ENCODE peak calls at places on chromosomes 5 and 9, in ten cellular contexts. V, O, Y, Q, X, H, M, K, P and T are unnamed samples.

GRCh38 chr5:53613036-53613435 is 52.6 kb downstream of the NDUFS4 start:
- DNase-seq in X (no peak), M (no peak), Y (no peak), O (no peak), V (no peak), K (no peak), Q (no peak), H (no peak), P (no peak), T (no peak)

GRCh38 chr9:105278751-105279150 is 34.3 kb downstream of the SLC44A1 start:
- DNase-seq in V (no peak), O (no peak), Y (peak), M (no peak), P (no peak), Q (no peak), H (peak), X (no peak), K (no peak), T (no peak)

GRCh38 chr9:133333566-133333965 is 2.4 kb downstream of the SURF6 start:
- DNase-seq in M (peak), H (no peak), Q (no peak), K (no peak), V (no peak), O (no peak), Y (no peak), X (no peak), P (peak), T (no peak)

GRCh38 chr5:163565931-163566608 is 60.7 kb downstream of the MAT2B start:
- DNase-seq in Y (no peak), V (no peak), M (peak), P (peak), Q (peak), K (no peak), H (peak), O (peak), X (no peak), T (no peak)

GRCh38 chr5:143456952-143457547 is 53.6 kb upstream of the NR3C1 start:
- DNase-seq in V (no peak), H (peak), X (no peak), K (peak), M (no peak), Q (no peak), Y (peak), P (no peak), O (no peak), T (no peak)

GRCh38 chr5:35213608-35214007 is 16.7 kb downstream of the PRLR start:
- DNase-seq in M (peak), V (no peak), P (no peak), H (no peak), X (no peak), K (no peak), Q (no peak), O (no peak), Y (peak), T (no peak)

GRCh38 chr9:98742325-98743280 is 33.9 kb upstream of the GABBR2 start:
- DNase-seq in X (peak), V (no peak), Y (peak), Q (no peak), H (peak), M (no peak), K (no peak), P (no peak), O (no peak), T (no peak)

GRCh38 chr5:36734422-36734821 is 128.0 kb downstream of the SLC1A3 start:
- DNase-seq in O (no peak), Q (peak), M (peak), K (no peak), H (peak), X (no peak), Y (peak), P (no peak), V (no peak), T (no peak)

GRCh38 chr9:114156658-114157421 is 1.5 kb downstream of the COL27A1 start:
- DNase-seq in K (peak), X (peak), O (peak), M (no peak), P (no peak), Y (peak), H (peak), V (no peak), Q (no peak), T (no peak)

GRCh38 chr5:161002571-161003074 is 150.6 kb upstream of the ATP10B start:
- DNase-seq in H (no peak), K (no peak), O (no peak), M (no peak), P (no peak), V (no peak), X (no peak), Y (no peak), Q (no peak), T (no peak)

GRCh38 chr5:88792144-88792840 is 90.7 kb downstream of the MEF2C start:
- DNase-seq in M (no peak), X (peak), O (no peak), V (no peak), H (no peak), Y (peak), Q (no peak), K (no peak), P (no peak), T (no peak)

GRCh38 chr9:71303351-71303750 is 181.9 kb upstream of the TRPM3 start:
- DNase-seq in H (no peak), P (no peak), Y (peak), O (no peak), Q (no peak), V (no peak), X (peak), K (no peak), M (no peak), T (no peak)

GRCh38 chr9:90821697-90822096 is 20.1 kb downstream of the SYK start:
- DNase-seq in V (no peak), M (no peak), K (no peak), H (peak), X (no peak), P (no peak), Y (no peak), Q (no peak), O (no peak), T (no peak)

GRCh38 chr9:96299823-96300222 is 2.2 kb downstream of the HSD17B3 start:
- DNase-seq in V (no peak), Q (no peak), H (peak), O (no peak), X (no peak), P (no peak), Y (peak), K (no peak), M (no peak), T (no peak)

GRCh38 chr5:163964650-163965049 is 459.2 kb downstream of the MAT2B start:
- DNase-seq in H (no peak), P (no peak), V (no peak), M (no peak), Y (no peak), K (no peak), Q (no peak), O (no peak), X (no peak), T (no peak)

GRCh38 chr5:146510528-146510927 is 5.5 kb downstream of the GPR151 start:
- DNase-seq in M (no peak), O (no peak), H (no peak), V (no peak), Y (peak), X (peak), P (no peak), K (no peak), Q (no peak), T (no peak)

GRCh38 chr5:21143686-21144085 is 1155.7 kb upstream of the CDH18 start:
- DNase-seq in P (no peak), K (no peak), Q (no peak), H (no peak), M (no peak), V (no peak), O (no peak), Y (no peak), X (no peak), T (no peak)

GRCh38 chr5:76679231-76679630 is 36.7 kb upstream of the F2R start:
- DNase-seq in H (no peak), X (no peak), Y (peak), P (no peak), K (no peak), V (no peak), O (no peak), Q (no peak), M (no peak), T (no peak)

GRCh38 chr9:30978000-30978399 is 1406.4 kb upstream of the ACO1 start:
- DNase-seq in Y (no peak), P (no peak), Q (no peak), M (no peak), H (no peak), O (no peak), V (no peak), K (no peak), X (no peak), T (no peak)

GRCh38 chr9:124853605-124854143 is 414 bp downstream of the WDR38 start:
- DNase-seq in Q (no peak), O (no peak), H (no peak), X (no peak), P (no peak), Y (no peak), M (no peak), K (no peak), V (no peak), T (no peak)

GRCh38 chr5:56259002-56259511 is 25.9 kb upstream of the ANKRD55 start:
- DNase-seq in P (no peak), X (peak), Q (no peak), V (no peak), H (peak), M (no peak), O (no peak), K (no peak), Y (peak), T (no peak)

GRCh38 chr5:11524188-11524587 is 380.1 kb downstream of the CTNND2 start:
- DNase-seq in P (no peak), X (no peak), M (peak), H (no peak), V (no peak), Q (no peak), K (no peak), Y (no peak), O (no peak), T (no peak)

GRCh38 chr5:147180751-147181150 is 54.1 kb upstream of the STK32A start:
- DNase-seq in V (no peak), X (no peak), Q (no peak), M (no peak), K (no peak), H (no peak), Y (no peak), P (no peak), O (no peak), T (no peak)

GRCh38 chr5:143213851-143214363 is 189.6 kb downstream of the NR3C1 start:
- DNase-seq in M (no peak), O (no peak), Y (no peak), V (no peak), K (no peak), P (no peak), H (no peak), X (no peak), Q (no peak), T (peak)

GRCh38 chr5:129096382-129096991 is 1.9 kb downstream of the ISOC1 start:
- DNase-seq in Y (no peak), K (no peak), P (no peak), O (no peak), H (no peak), V (no peak), M (no peak), X (no peak), Q (no peak), T (no peak)

GRCh38 chr5:129098488-129099183 is 4.1 kb downstream of the ISOC1 start:
- DNase-seq in V (no peak), O (no peak), K (no peak), H (no peak), P (no peak), Q (no peak), X (no peak), M (no peak), Y (no peak), T (no peak)

GRCh38 chr5:129094087-129094923 is at the start of gene ISOC1:
- DNase-seq in M (peak), O (peak), K (peak), V (peak), P (peak), Q (peak), Y (peak), X (peak), H (peak), T (peak)

GRCh38 chr5:129097498-129098296 is 3.1 kb downstream of the ISOC1 start:
- DNase-seq in Q (no peak), V (no peak), Y (no peak), M (no peak), X (no peak), O (no peak), P (peak), K (no peak), H (no peak), T (no peak)

GRCh38 chr5:129094924-129095797 is 612 bp downstream of the ISOC1 start:
- DNase-seq in H (peak), V (peak), O (peak), X (no peak), Y (peak), M (peak), K (peak), Q (peak), P (peak), T (peak)
- TF ChIP-seq CTCF in H (no peak), V (no peak), O (peak), X (no peak), Y (no peak), M (no peak), K (no peak), Q (no peak), P (no peak), T (no peak)

GRCh38 chr9:27888661-27889295 is 315.5 kb upstream of the C9orf72 start:
- DNase-seq in H (peak), K (no peak), Y (peak), X (no peak), O (peak), M (peak), P (no peak), Q (peak), V (no peak), T (peak)
- TF ChIP-seq CTCF in H (peak), K (peak), Y (peak), X (peak), O (peak), M (peak), P (peak), Q (peak), V (peak), T (peak)

GRCh38 chr5:92676839-92677197 is 904.2 kb downstream of the NR2F1-AS1 start:
- DNase-seq in Q (no peak), M (no peak), K (no peak), H (no peak), V (no peak), O (no peak), P (no peak), X (no peak), Y (no peak), T (no peak)

GRCh38 chr5:92674322-92674721 is 906.7 kb downstream of the NR2F1-AS1 start:
- DNase-seq in M (no peak), O (no peak), X (no peak), K (no peak), Y (no peak), H (no peak), Q (no peak), V (no peak), P (no peak), T (no peak)

GRCh38 chr5:92676120-92676838 is 904.7 kb downstream of the NR2F1-AS1 start:
- DNase-seq in V (no peak), X (no peak), K (no peak), M (no peak), Y (no peak), P (no peak), H (no peak), Q (no peak), O (no peak), T (no peak)

GRCh38 chr5:92678576-92679105 is 902.4 kb downstream of the NR2F1-AS1 start:
- DNase-seq in M (no peak), X (no peak), Q (peak), H (no peak), O (no peak), K (no peak), V (no peak), Y (peak), P (no peak), T (no peak)
- TF ChIP-seq CTCF in M (no peak), X (peak), Q (no peak), H (no peak), O (no peak), K (peak), V (no peak), Y (peak), P (no peak), T (no peak)

DNA sequence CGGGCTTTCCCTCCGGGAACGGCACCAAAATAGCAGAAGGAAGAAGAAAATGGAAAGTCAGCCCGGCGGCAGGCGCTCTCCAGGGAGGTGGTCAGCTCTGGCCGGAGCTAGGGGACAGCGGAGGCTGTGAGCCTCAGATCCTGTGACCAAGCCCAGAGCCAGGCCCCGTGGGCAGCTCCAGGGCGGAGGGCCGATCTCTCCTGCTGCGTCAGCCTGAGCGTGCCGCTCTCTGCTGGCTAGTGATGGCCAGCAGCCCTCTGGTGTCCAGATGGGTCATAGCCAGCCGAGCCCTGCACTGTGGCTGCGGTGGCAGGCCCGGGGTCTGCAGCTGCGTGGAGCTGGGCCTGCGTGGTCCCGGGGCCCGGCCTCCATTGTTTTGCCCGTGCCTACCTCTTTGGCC is 16.9 kb upstream of the NRARP start:
- DNase-seq in P (no peak), Y (peak), K (no peak), H (no peak), Q (no peak), X (no peak), V (peak), M (peak), O (peak), T (peak)
- TF ChIP-seq CTCF in P (no peak), Y (peak), K (no peak), H (no peak), Q (no peak), X (no peak), V (no peak), M (peak), O (no peak), T (no peak)